ENCODE peak calls at places on chromosome 16, in six cellular contexts. P is CD8-positive, alpha-beta memory T cell; B is NCI-H1694 treated with DMSO at 0.1 percent for 48 hours; V is frontal cortex; J is H9; R is caudate nucleus. C is an unnamed sample.

GRCh38 chr16:86363836-86364618 is 146.3 kb upstream of the FOXF1 start:
- DNase-seq in P (no peak), B (no peak), V (no peak), J (no peak), R (no peak), C (no peak)

GRCh38 chr16:15950167-15950854 is 895 bp downstream of the ABCC1 start:
- DNase-seq in P (peak), B (no peak), V (peak), J (no peak), R (no peak), C (no peak)

GRCh38 chr16:13873835-13874438 is 46.0 kb upstream of the ERCC4 start:
- DNase-seq in P (no peak), B (no peak), V (no peak), J (peak), R (no peak), C (no peak)

GRCh38 chr16:54936979-54937672 is 6.5 kb downstream of the IRX5 start:
- DNase-seq in P (no peak), B (no peak), V (peak), J (peak), R (no peak), C (no peak)

GRCh38 chr16:1642148-1642547 is 30.0 kb downstream of the CRAMP1 start:
- DNase-seq in P (no peak), B (no peak), V (peak), J (no peak), R (peak), C (peak)

GRCh38 chr16:82671743-82672142 is 45.0 kb downstream of the CDH13 start:
- DNase-seq in P (no peak), B (no peak), V (no peak), J (no peak), R (no peak), C (peak)

GRCh38 chr16:74868501-74868900 is 93.9 kb upstream of the FA2H start:
- DNase-seq in P (no peak), B (no peak), V (no peak), J (no peak), R (no peak), C (no peak)

GRCh38 chr16:82152192-82152591 is 17.8 kb downstream of the MPHOSPH6 start:
- DNase-seq in P (no peak), B (no peak), V (no peak), J (no peak), R (no peak), C (no peak)

GRCh38 chr16:2476345-2476720 is 1.4 kb downstream of the TBC1D24 start:
- DNase-seq in P (no peak), B (no peak), V (no peak), J (no peak), R (no peak), C (no peak)

GRCh38 chr16:81848306-81848853 is 69.3 kb downstream of the PLCG2 start:
- DNase-seq in P (no peak), B (no peak), V (no peak), J (no peak), R (no peak), C (no peak)

GRCh38 chr16:70662991-70663523 is 16.7 kb downstream of the IL34 start:
- DNase-seq in P (no peak), B (no peak), V (no peak), J (peak), R (no peak), C (no peak)

GRCh38 chr16:17277981-17278381 is 192.8 kb downstream of the XYLT1 start:
- DNase-seq in P (no peak), B (no peak), V (no peak), J (peak), R (peak), C (no peak)

GRCh38 chr16:29893553-29893952 is 5.8 kb downstream of the SEZ6L2 start:
- DNase-seq in P (no peak), B (no peak), V (no peak), J (no peak), R (no peak), C (no peak)

GRCh38 chr16:23082161-23082788 is 67.0 kb downstream of the USP31 start:
- DNase-seq in P (no peak), B (no peak), V (no peak), J (no peak), R (no peak), C (no peak)

GRCh38 chr16:18942069-18942468 is 15.9 kb upstream of the SMG1 start:
- DNase-seq in P (no peak), B (no peak), V (no peak), J (no peak), R (no peak), C (no peak)

GRCh38 chr16:30488764-30489595 is 16.4 kb downstream of the ITGAL start:
- DNase-seq in P (no peak), B (no peak), V (no peak), J (peak), R (no peak), C (no peak)

GRCh38 chr16:48542020-48542473 is 67.9 kb downstream of the N4BP1 start:
- DNase-seq in P (no peak), B (peak), V (no peak), J (no peak), R (peak), C (peak)

GRCh38 chr16:15899538-15900100 is 11.2 kb upstream of the CEP20 start:
- DNase-seq in P (no peak), B (no peak), V (no peak), J (peak), R (no peak), C (no peak)

GRCh38 chr16:82456683-82457082 is 170.1 kb upstream of the CDH13 start:
- DNase-seq in P (no peak), B (peak), V (peak), J (peak), R (peak), C (peak)

GRCh38 chr16:2467301-2468141 is 3.6 kb upstream of the NTN3 start:
- DNase-seq in P (no peak), B (peak), V (peak), J (peak), R (peak), C (peak)

GRCh38 chr16:82653550-82654511 is 27.1 kb downstream of the CDH13 start:
- DNase-seq in P (peak), B (no peak), V (no peak), J (no peak), R (no peak), C (no peak)

GRCh38 chr16:46629331-46629843 is 8.2 kb upstream of the SHCBP1 start:
- DNase-seq in P (no peak), B (peak), V (no peak), J (peak), R (no peak), C (no peak)

GRCh38 chr16:85284138-85284897 is 172.0 kb upstream of the CIBAR2 start:
- DNase-seq in P (no peak), B (peak), V (peak), J (no peak), R (no peak), C (peak)

GRCh38 chr16:88662222-88662842 is 559 bp downstream of the MVD start:
- DNase-seq in P (no peak), B (no peak), V (no peak), J (peak), R (no peak), C (no peak)

GRCh38 chr16:22370038-22370541 is 4.3 kb downstream of the CDR2 start:
- DNase-seq in P (no peak), B (no peak), V (no peak), J (no peak), R (no peak), C (no peak)

GRCh38 chr16:82580293-82580900 is 46.4 kb upstream of the CDH13 start:
- DNase-seq in P (no peak), B (peak), V (peak), J (no peak), R (peak), C (no peak)

GRCh38 chr16:53154513-53154912 is 99.7 kb downstream of the CHD9 start:
- DNase-seq in P (no peak), B (no peak), V (no peak), J (no peak), R (no peak), C (no peak)

GRCh38 chr16:19926449-19927390 is 42.1 kb upstream of the GPRC5B start:
- DNase-seq in P (no peak), B (no peak), V (no peak), J (peak), R (no peak), C (no peak)

GRCh38 chr16:71754108-71754507 is 29.6 kb upstream of the PHLPP2 start:
- DNase-seq in P (no peak), B (no peak), V (no peak), J (no peak), R (no peak), C (no peak)